ENCODE peak calls at places on chromosomes 16 and 17, in nine cellular contexts. Q, T, X, U, A, B, V, I and M are unnamed samples.

GRCh38 chr16:78300469-78300868 is 201.0 kb downstream of the WWOX start:
- DNase-seq in I (no peak), B (no peak), A (no peak), X (no peak), V (no peak), T (no peak), Q (no peak), U (no peak), M (no peak)

GRCh38 chr16:11685844-11686618 is 17.8 kb downstream of the SNN start:
- DNase-seq in U (no peak), A (no peak), V (peak), X (no peak), I (no peak), T (no peak), Q (peak), B (no peak), M (no peak)

GRCh38 chr16:89026121-89026612 is 49.2 kb upstream of the CBFA2T3 start:
- DNase-seq in U (no peak), A (no peak), X (no peak), B (peak), I (no peak), T (no peak), Q (no peak), V (peak), M (no peak)

GRCh38 chr16:35431829-35432663 is 1972.6 kb downstream of the TP53TG3F start:
- DNase-seq in Q (peak), X (peak), I (peak), T (no peak), V (no peak), A (no peak), B (no peak), U (no peak), M (no peak)

GRCh38 chr16:66269631-66270332 is 96.7 kb upstream of the CDH5 start:
- DNase-seq in T (no peak), A (no peak), Q (no peak), B (no peak), U (no peak), X (no peak), V (no peak), I (no peak), M (peak)

GRCh38 chr17:77827461-77827968 is 131.0 kb upstream of the TNRC6C start:
- DNase-seq in A (no peak), T (no peak), B (no peak), U (peak), Q (no peak), X (no peak), V (no peak), I (no peak), M (no peak)

GRCh38 chr17:17606416-17607000 is 15.0 kb upstream of the PEMT start:
- DNase-seq in X (peak), V (no peak), U (no peak), B (no peak), A (no peak), T (no peak), Q (no peak), I (no peak), M (no peak)

GRCh38 chr17:4566785-4567184 is 6.4 kb upstream of the GGT6 start:
- DNase-seq in X (peak), T (no peak), V (peak), A (peak), U (no peak), Q (no peak), B (no peak), I (peak), M (peak)

GRCh38 chr17:37488607-37489196 is 989 bp upstream of the DUSP14 start:
- DNase-seq in T (peak), X (no peak), V (peak), Q (peak), B (peak), I (no peak), U (peak), A (peak), M (peak)

GRCh38 chr16:84478172-84478948 is 26.1 kb downstream of the MEAK7 start:
- DNase-seq in X (no peak), V (peak), U (no peak), Q (peak), A (no peak), T (no peak), I (no peak), B (no peak), M (no peak)

GRCh38 chr16:3094289-3095027 is 4.6 kb downstream of the ZSCAN10 start:
- DNase-seq in A (peak), X (peak), B (no peak), V (peak), I (peak), Q (peak), U (no peak), T (no peak), M (no peak)

GRCh38 chr17:77834170-77835115 is 124.1 kb upstream of the TNRC6C start:
- DNase-seq in Q (peak), U (peak), T (no peak), A (no peak), V (peak), I (peak), B (peak), X (no peak), M (peak)

GRCh38 chr16:51445250-51445649 is 294.2 kb upstream of the SALL1 start:
- DNase-seq in A (no peak), V (no peak), X (no peak), B (no peak), I (no peak), U (no peak), Q (no peak), T (no peak), M (no peak)

GRCh38 chr16:25126820-25127232 is 15.3 kb downstream of the LCMT1 start:
- DNase-seq in V (peak), I (peak), Q (peak), T (no peak), U (no peak), X (peak), A (no peak), B (peak), M (no peak)

GRCh38 chr16:21338537-21339268 is 60.6 kb upstream of the CRYM start:
- DNase-seq in U (no peak), I (no peak), A (no peak), Q (no peak), B (no peak), V (no peak), T (no peak), X (no peak), M (no peak)

GRCh38 chr17:43597624-43598358 is 51.7 kb upstream of the ETV4 start:
- DNase-seq in B (no peak), X (no peak), Q (no peak), V (no peak), T (no peak), I (no peak), A (no peak), U (no peak), M (no peak)

GRCh38 chr17:43384476-43384862 is 14.3 kb upstream of the ARL4D start:
- DNase-seq in Q (no peak), U (no peak), A (no peak), I (no peak), V (no peak), X (no peak), T (no peak), B (no peak), M (peak)